ENCODE peak calls at places on chromosome 16, in six cellular contexts. L, M, Y, Q, J and F are unnamed samples.

GRCh38 chr16:88866151-88866920 is at the start of gene PABPN1L:
- DNase-seq in L (no peak), Y (no peak), M (no peak), Q (no peak), J (no peak), F (no peak)

GRCh38 chr16:84501077-84501735 is 3.3 kb downstream of the MEAK7 start:
- DNase-seq in L (peak; percentile 61), Q (no peak), J (no peak), M (no peak), Y (peak; percentile 67), F (no peak)

GRCh38 chr16:27748868-27749546 is 199.1 kb downstream of the KATNIP start:
- DNase-seq in Q (peak; percentile 21), J (peak; percentile 47), Y (peak; percentile 85), M (no peak), L (no peak), F (peak; percentile 39)

GRCh38 chr16:47492428-47493357 is 31.6 kb downstream of the PHKB start:
- DNase-seq in Q (peak; percentile 82), M (peak; percentile 87), J (peak; percentile 70), Y (no peak), L (peak; percentile 71), F (no peak)

GRCh38 chr16:694863-695354 is 4.7 kb upstream of the WDR24 start:
- DNase-seq in J (no peak), M (no peak), Y (no peak), L (no peak), Q (no peak), F (no peak)

GRCh38 chr16:27439273-27440018 is 37.5 kb downstream of the IL21R start:
- DNase-seq in L (peak; percentile 50), Y (no peak), M (no peak), Q (no peak), J (no peak), F (no peak)

GRCh38 chr16:22220076-22220453 is 14.0 kb downstream of the EEF2K start:
- DNase-seq in M (peak; percentile 84), Q (peak; percentile 80), J (peak; percentile 56), Y (peak; percentile 27), L (peak; percentile 78), F (no peak)

GRCh38 chr16:27198451-27199234 is 4.7 kb upstream of the KDM8 start:
- DNase-seq in M (no peak), J (no peak), Q (no peak), Y (no peak), L (no peak), F (no peak)

GRCh38 chr16:87653234-87653633 is 50.9 kb downstream of the JPH3 start:
- DNase-seq in Y (peak; percentile 3), Q (no peak), M (no peak), L (no peak), J (no peak), F (no peak)
- TF ChIP-seq CTCF in Y (peak; percentile 42), Q (peak; percentile 14), M (no peak), L (peak; percentile 23), J (peak; percentile 5), F (peak; percentile 54)

DNA sequence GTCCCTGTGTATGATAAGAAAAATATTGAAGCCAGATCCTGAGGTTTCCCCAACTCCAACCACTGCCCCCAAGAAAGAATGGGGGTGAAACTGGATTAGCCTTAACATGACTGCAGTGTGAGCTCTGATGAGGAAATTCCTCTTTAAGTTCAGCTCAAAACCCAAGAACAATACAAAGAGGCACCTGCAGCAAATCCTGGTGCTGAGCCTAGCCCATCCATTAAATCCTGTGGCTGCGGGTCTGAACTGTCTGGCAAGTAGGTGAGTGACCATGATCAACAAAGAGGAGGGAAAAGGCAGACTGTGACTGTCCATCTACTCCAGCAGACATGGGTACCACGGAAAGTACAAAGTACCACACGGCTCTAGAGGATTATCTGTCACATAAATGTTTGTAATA is 64.2 kb downstream of the CREBBP start:
- DNase-seq in J (no peak), Q (no peak), L (no peak), Y (no peak), M (no peak), F (no peak)
- H3K9me3 ChIP-seq in J (no peaks in the 10 kb centered on the region), Q (no peaks in the 10 kb centered on the region), L (no peaks in the 10 kb centered on the region), Y (no peaks in the 10 kb centered on the region), M (no peaks in the 10 kb centered on the region), F (no peaks in the 10 kb centered on the region)

DNA sequence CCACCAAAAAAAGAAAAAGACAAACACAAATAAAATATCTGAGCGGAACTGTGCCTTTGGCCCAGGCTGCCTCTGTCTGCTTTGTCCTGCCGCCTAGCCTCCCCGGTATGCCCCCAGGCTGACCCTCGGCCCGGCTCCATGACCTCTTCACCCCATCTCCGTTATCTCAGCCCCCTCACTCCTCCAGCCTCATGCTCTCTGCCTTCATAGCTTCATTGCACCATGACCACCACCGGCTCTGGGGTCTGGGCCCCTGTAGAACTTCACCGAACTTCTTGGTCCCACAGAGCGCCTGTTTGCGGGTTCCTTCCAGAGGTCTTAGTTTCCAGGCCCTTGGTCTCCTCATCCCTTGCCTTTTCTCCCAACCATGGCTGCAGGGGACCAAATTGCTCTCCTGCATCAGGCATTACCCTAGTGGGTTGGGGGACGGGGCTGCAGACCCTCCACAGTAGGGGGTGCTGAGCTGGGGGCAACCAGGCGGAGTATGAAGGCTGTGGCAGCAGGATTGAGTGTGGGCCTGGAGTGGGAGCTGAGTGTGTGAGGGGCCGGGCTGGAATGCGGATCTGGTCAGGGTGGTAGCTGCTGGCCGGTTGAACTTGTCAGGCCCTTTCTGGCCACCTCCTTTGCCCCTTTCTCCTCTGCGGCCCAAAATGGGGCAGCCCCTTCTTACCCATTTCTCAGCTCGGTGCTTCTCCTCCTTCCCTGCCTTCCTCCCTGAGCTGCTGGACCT is 6.9 kb downstream of the HIRIP3 start:
- DNase-seq in M (no peak), L (peak; percentile 67), J (peak; percentile 49), Q (no peak), Y (no peak), F (no peak)
- TF ChIP-seq CTCF in M (no peak), L (no peak), J (no peak), Q (no peak), Y (no peak), F (no peak)

GRCh38 chr16:35751191-35751941 is 2292.0 kb downstream of the TP53TG3F start:
- DNase-seq in J (peak; percentile 43), Y (no peak), Q (no peak), M (no peak), L (no peak), F (no peak)
- H3K9me3 ChIP-seq in J (peaks cover 3% of the 10 kb centered on the region), Y (no peaks in the 10 kb centered on the region), Q (no peaks in the 10 kb centered on the region), M (no peaks in the 10 kb centered on the region), L (no peaks in the 10 kb centered on the region), F (peaks cover 87% of the 10 kb centered on the region)

DNA sequence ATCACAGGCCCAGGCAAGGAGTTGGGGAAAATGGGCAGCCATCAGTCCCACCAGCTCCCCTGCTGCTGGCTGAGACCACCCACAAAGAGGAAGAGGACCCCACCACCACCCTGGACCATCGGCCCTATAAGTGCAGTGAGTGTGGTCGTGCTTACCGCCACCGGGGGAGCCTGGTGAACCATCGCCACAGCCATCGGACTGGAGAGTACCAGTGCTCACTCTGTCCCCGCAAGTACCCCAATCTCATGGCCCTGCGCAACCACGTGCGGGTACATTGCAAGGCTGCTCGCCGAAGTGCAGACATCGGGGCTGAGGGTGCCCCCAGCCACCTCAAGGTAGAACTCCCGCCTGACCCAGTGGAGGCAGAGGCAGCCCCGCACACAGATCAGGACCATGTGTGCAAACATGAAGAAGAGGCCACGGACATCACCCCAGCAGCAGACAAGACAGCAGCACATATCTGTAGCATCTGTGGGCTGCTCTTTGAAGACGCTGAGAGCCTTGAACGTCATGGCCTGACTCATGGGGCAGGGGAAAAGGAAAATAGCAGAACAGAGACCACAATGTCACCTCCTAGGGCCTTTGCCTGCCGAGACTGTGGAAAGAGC is 3.5 kb downstream of the ZNF646 start:
- DNase-seq in M (no peak), L (no peak), Q (no peak), J (no peak), Y (no peak), F (no peak)
- TF ChIP-seq CTCF in M (no peak), L (no peak), Q (no peak), J (no peak), Y (no peak), F (peak; percentile 3)

GRCh38 chr16:3388325-3388724 is 12.5 kb downstream of the ZSCAN32 start:
- DNase-seq in Y (no peak), Q (no peak), J (no peak), M (no peak), L (no peak), F (no peak)

GRCh38 chr16:3377917-3378316 is 22.2 kb downstream of the OR2C1 start:
- DNase-seq in Q (no peak), J (no peak), M (no peak), Y (no peak), L (no peak), F (no peak)

DNA sequence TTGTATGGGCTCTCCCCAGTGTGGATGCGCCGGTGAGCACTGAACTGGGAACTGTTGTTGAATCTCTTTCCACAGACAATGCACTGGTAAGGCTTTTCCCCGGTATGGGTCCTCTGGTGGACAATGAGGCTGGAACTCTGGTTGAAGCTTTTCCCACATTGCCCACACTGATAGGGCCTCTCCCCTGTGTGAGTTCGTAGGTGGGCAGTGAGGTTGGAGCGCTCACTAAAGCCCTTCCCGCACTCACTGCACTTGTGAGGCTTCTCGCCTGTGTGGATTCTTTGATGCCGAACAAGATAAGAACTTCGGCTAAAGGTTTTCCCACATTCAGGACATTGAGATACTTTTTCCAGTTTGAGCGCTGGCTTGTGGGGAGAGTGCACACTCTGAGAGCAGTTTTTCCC is 17.8 kb downstream of the ZSCAN32 start:
- DNase-seq in Y (no peak), Q (no peak), M (no peak), J (no peak), L (no peak), F (no peak)
- H3K9me3 ChIP-seq in Y (peaks cover 16% of the 10 kb centered on the region), Q (peaks cover 19% of the 10 kb centered on the region), M (peaks cover 87% of the 10 kb centered on the region), J (peaks cover 88% of the 10 kb centered on the region), L (peaks cover 70% of the 10 kb centered on the region), F (peaks cover 67% of the 10 kb centered on the region)

GRCh38 chr16:68244903-68245853 is at the start of gene PLA2G15:
- DNase-seq in M (peak; percentile 99), L (peak; percentile 98), Q (peak; percentile 99), Y (peak; percentile 97), J (peak; percentile 96), F (peak; percentile 88)
- TF ChIP-seq CTCF in M (no peak), L (no peak), Q (no peak), Y (no peak), J (no peak), F (no peak)

DNA sequence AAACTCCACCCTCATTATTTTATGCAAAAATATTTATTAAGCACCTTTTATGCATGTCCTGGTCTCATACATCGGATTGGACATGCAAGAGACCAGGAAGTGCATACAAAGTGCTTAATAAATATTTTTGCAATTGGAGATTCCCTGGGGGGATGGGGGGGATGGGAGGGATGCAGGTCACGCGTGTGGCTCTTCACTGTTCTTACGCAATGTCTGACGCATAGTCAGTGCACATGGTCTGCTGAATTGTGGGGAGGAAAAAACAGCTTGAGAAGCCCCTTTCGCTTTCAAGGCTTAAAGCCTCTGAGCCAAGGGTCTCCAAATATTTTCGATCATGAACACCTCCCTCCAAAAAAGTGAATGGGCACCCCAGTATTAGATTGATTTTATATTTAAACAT is 96.7 kb upstream of the XYLT1 start:
- DNase-seq in L (no peak), M (no peak), Q (no peak), Y (no peak), J (no peak), F (no peak)
- H3K9me3 ChIP-seq in L (no peaks in the 10 kb centered on the region), M (no peaks in the 10 kb centered on the region), Q (peaks cover 5% of the 10 kb centered on the region), Y (no peaks in the 10 kb centered on the region), J (no peaks in the 10 kb centered on the region), F (no peaks in the 10 kb centered on the region)

GRCh38 chr16:4624015-4624826 is at the start of gene MGRN1:
- DNase-seq in L (peak; percentile 97), Q (peak; percentile 94), Y (peak; percentile 98), M (peak; percentile 97), J (peak; percentile 95), F (peak; percentile 96)
- TF ChIP-seq CTCF in L (peak; percentile 95), Q (peak; percentile 96), Y (peak; percentile 87), M (peak; percentile 92), J (peak; percentile 93), F (peak; percentile 96)

GRCh38 chr16:31727553-31727952 is 146.1 kb upstream of the ZNF267 start:
- DNase-seq in J (no peak), M (no peak), L (no peak), Q (no peak), Y (no peak), F (no peak)
- H3K9me3 ChIP-seq in J (peaks cover 37% of the 10 kb centered on the region), M (peaks cover 25% of the 10 kb centered on the region), L (peaks cover 24% of the 10 kb centered on the region), Q (peaks cover 47% of the 10 kb centered on the region), Y (no peaks in the 10 kb centered on the region), F (peaks cover 7% of the 10 kb centered on the region)